ENCODE peak calls at places on chromosomes 11 and 22, in seven cellular contexts. Q, O, W, K, U, B and F are unnamed samples.

GRCh38 chr11:56473252-56473651 is at the start of gene OR5M3:
- DNase-seq in Q (no peak), O (no peak), W (no peak), K (no peak), U (no peak), B (no peak), F (no peak)

GRCh38 chr11:126595560-126595959 is 240.1 kb downstream of the ST3GAL4 start:
- DNase-seq in Q (no peak), O (no peak), W (no peak), K (no peak), U (no peak), B (no peak), F (no peak)

GRCh38 chr11:134846776-134847722 is 435.0 kb upstream of the B3GAT1 start:
- DNase-seq in Q (no peak), O (no peak), W (no peak), K (no peak), U (no peak), B (no peak), F (no peak)

GRCh38 chr11:13073119-13073981 is 64.2 kb downstream of the RASSF10 start:
- DNase-seq in Q (no peak), O (no peak), W (no peak), K (no peak), U (no peak), B (peak), F (no peak)

GRCh38 chr22:32103648-32104326 is 55.3 kb downstream of the C22orf42 start:
- DNase-seq in Q (no peak), O (no peak), W (no peak), K (no peak), U (peak), B (peak), F (no peak)

GRCh38 chr22:28505416-28506156 is 174.1 kb downstream of the TTC28 start:
- DNase-seq in Q (no peak), O (no peak), W (no peak), K (no peak), U (no peak), B (no peak), F (no peak)

GRCh38 chr11:125457814-125458343 is 38.2 kb downstream of the FEZ1 start:
- DNase-seq in Q (no peak), O (no peak), W (no peak), K (no peak), U (no peak), B (no peak), F (no peak)

GRCh38 chr22:28297504-28297903 is 378.4 kb upstream of the PITPNB start:
- DNase-seq in Q (no peak), O (no peak), W (no peak), K (no peak), U (no peak), B (no peak), F (no peak)

GRCh38 chr11:12599408-12600143 is 74.6 kb upstream of the TEAD1 start:
- DNase-seq in Q (peak), O (no peak), W (peak), K (no peak), U (no peak), B (peak), F (peak)

GRCh38 chr22:34567367-34567766 is 498.6 kb upstream of the ISX start:
- DNase-seq in Q (no peak), O (no peak), W (no peak), K (no peak), U (no peak), B (no peak), F (no peak)

GRCh38 chr11:8293171-8293570 is 29.5 kb upstream of the LMO1 start:
- DNase-seq in Q (no peak), O (no peak), W (no peak), K (no peak), U (no peak), B (no peak), F (no peak)

GRCh38 chr11:79538775-79539174 is 97.9 kb upstream of the TENM4 start:
- DNase-seq in Q (no peak), O (no peak), W (no peak), K (no peak), U (no peak), B (no peak), F (no peak)

GRCh38 chr11:35781342-35782171 is 119.0 kb downstream of the TRIM44 start:
- DNase-seq in Q (no peak), O (no peak), W (no peak), K (no peak), U (no peak), B (no peak), F (no peak)

GRCh38 chr11:120284272-120284671 is 40.8 kb upstream of the TLCD5 start:
- DNase-seq in Q (no peak), O (no peak), W (no peak), K (no peak), U (no peak), B (no peak), F (no peak)

GRCh38 chr11:34501500-34501899 is 12.1 kb downstream of the ELF5 start:
- DNase-seq in Q (no peak), O (peak), W (no peak), K (no peak), U (no peak), B (no peak), F (no peak)

GRCh38 chr11:74085542-74085892 is 76.6 kb upstream of the UCP3 start:
- DNase-seq in Q (no peak), O (no peak), W (no peak), K (no peak), U (no peak), B (no peak), F (no peak)

GRCh38 chr22:30270841-30271240 is 4.2 kb upstream of the OSM start:
- DNase-seq in Q (no peak), O (peak), W (peak), K (no peak), U (no peak), B (no peak), F (no peak)

GRCh38 chr22:47690586-47690985 is 928.1 kb downstream of the TBC1D22A start:
- DNase-seq in Q (no peak), O (no peak), W (no peak), K (no peak), U (no peak), B (no peak), F (no peak)

GRCh38 chr11:31625868-31626267 is 116.3 kb downstream of the ELP4 start:
- DNase-seq in Q (no peak), O (no peak), W (no peak), K (no peak), U (no peak), B (no peak), F (no peak)

DNA sequence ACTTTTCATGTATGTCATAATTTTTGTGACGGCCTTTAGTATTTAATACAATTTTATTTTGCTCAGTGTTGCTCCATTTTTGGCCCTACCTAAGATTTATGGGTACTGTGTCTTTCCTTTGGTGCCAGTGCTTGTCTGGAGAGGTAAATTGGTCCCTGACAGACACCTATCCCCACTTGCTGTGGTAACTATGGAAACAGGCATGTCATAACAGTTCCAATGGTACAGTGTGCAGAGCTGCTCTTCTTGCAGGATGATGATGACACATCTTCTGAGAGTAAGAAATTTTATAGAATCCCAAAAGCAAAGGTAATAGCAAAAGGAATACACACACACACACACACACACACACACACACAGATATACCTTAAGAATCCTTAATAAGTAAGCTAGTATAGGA is 118.5 kb downstream of the ELP4 start:
- DNase-seq in Q (no peak), O (no peak), W (no peak), K (no peak), U (no peak), B (no peak), F (no peak)
- TF ChIP-seq POLR2AphosphoS5 in Q (no peak), O (no peak), W (no peak), K (no peak), U (no peak), B (no peak), F (no peak)

DNA sequence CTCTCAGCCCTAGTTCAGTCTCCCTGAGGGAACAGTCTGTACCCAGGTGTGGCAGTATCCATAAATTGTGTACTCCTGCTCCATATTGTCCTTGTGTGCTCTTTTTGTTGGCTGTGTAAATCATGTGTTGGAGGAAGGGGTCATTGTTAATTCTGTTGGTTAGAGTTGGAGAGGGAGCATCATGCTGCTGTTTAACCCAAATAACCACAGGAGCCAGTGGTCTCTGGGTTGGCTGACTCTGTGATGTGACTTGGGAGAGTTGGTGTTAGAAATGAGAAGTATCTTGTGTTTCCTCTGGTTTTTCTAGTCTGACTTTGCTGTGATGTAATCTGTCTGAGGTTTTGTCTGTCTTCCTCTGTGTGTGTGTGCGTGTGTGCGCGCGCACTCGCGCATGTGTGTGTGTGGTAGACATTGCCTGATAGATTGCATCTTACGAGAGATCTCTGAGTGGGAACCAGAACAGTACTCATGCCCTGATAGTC is 30.5 kb downstream of the CTNND1 start:
- DNase-seq in Q (peak), O (peak), W (peak), K (no peak), U (no peak), B (no peak), F (peak)
- TF ChIP-seq POLR2AphosphoS5 in Q (peak), O (no peak), W (no peak), K (no peak), U (no peak), B (no peak), F (peak)

GRCh38 chr11:130388607-130389205 is 39.7 kb downstream of the ADAMTS8 start:
- DNase-seq in Q (no peak), O (no peak), W (no peak), K (no peak), U (no peak), B (no peak), F (no peak)

GRCh38 chr11:130389315-130389935 is 39.0 kb downstream of the ADAMTS8 start:
- DNase-seq in Q (no peak), O (no peak), W (no peak), K (no peak), U (no peak), B (no peak), F (no peak)

GRCh38 chr11:130379276-130379675 is 49.1 kb downstream of the ADAMTS8 start:
- DNase-seq in Q (no peak), O (no peak), W (no peak), K (no peak), U (no peak), B (no peak), F (no peak)

GRCh38 chr11:130381317-130381716 is 47.1 kb downstream of the ADAMTS8 start:
- DNase-seq in Q (no peak), O (no peak), W (no peak), K (no peak), U (no peak), B (no peak), F (no peak)

DNA sequence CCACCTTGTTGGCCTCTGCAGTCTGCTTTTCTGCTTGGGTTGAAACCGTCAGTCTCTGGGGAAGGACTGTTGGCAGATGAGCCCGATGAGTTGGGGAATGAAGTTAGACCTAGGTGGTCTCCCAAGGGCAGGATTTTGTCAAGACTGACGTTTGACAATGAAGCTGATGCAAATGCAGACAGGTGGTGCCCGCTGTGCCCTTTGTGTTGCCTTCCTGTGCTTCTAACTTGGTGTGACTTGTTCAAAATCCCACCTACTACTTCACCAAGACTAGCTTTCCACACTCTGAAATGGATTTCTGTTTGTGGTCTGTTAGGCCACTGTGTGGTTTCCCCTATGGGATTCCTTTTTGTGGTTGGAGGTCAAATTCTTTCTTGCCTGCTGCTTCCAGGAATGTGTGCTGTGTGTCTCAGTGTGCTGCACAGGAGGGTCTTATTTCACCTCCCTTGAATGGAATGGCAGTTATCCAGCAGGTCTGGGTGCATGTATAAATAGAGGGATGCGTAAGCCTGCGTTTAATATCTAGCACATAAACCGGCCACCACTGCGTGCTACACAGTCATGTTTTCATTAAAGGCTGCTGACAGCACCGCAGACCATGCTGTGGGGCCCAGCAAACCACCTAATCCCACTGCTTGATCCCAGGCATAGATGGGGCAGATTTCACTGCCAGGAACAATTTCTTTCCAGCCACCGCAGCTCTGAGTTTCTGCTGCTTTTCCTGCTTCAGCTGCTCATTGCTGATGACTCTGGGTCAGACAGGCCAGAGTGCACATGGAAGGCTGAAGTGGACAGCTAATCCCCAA is 44.8 kb downstream of the ADAMTS8 start:
- DNase-seq in Q (no peak), O (no peak), W (no peak), K (no peak), U (no peak), B (no peak), F (no peak)
- TF ChIP-seq POLR2AphosphoS5 in Q (no peak), O (no peak), W (peak), K (no peak), U (peak), B (no peak), F (no peak)

GRCh38 chr11:117934526-117935307 is 5.5 kb upstream of the TMPRSS13 start:
- DNase-seq in Q (no peak), O (no peak), W (peak), K (no peak), U (no peak), B (no peak), F (no peak)

GRCh38 chr11:117932987-117933386 is 3.8 kb upstream of the TMPRSS13 start:
- DNase-seq in Q (no peak), O (no peak), W (no peak), K (no peak), U (no peak), B (no peak), F (no peak)

GRCh38 chr11:117932426-117932825 is 3.2 kb upstream of the TMPRSS13 start:
- DNase-seq in Q (no peak), O (no peak), W (no peak), K (no peak), U (no peak), B (no peak), F (no peak)

GRCh38 chr11:117933930-117934329 is 4.7 kb upstream of the TMPRSS13 start:
- DNase-seq in Q (no peak), O (no peak), W (no peak), K (no peak), U (no peak), B (no peak), F (no peak)

DNA sequence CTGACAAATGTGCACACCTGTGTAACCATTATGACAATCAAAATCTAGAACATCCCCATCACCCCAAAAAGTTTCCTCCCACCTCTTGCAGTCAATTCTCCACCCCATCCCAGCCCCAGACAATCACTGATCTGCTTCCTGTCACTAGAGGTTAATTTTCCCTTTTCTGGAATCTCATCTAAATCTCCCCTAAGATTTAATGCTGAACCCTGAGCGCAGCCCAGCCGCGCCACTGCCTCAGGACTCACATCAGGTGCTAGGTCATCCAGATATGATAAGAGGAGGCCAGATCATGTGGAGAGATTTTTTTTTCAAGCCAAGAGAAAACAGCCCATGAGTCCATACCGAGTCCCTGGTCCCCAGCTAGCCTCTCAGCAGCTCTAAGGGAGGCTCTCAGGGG is 4.3 kb upstream of the TMPRSS13 start:
- DNase-seq in Q (no peak), O (no peak), W (no peak), K (no peak), U (no peak), B (no peak), F (no peak)
- TF ChIP-seq POLR2AphosphoS5 in Q (no peak), O (no peak), W (no peak), K (no peak), U (no peak), B (no peak), F (no peak)